ENCODE peak calls at places on chromosomes 4 and X, in six cellular contexts. One of them, this sample, is unnamed.
A peak's percentile ranks its signal among the peaks of the same experiment; 100 is the strongest.

GRCh38 chr4:157792716-157793115 is 380.1 kb downstream of the GASK1B start:
- DNase-seq in GM23338: no peak
- DNase-seq in CD8-positive, alpha-beta memory T cell: no peak
- DNase-seq in GM23248: no peak
- DNase-seq in OCI-LY7: no peak
- DNase-seq in mesendoderm: no peak
- DNase-seq in this sample: no peak

GRCh38 chr4:99300934-99301333 is 10.1 kb upstream of the ADH1A start:
- DNase-seq in GM23248: peak; percentile 91
- DNase-seq in OCI-LY7: no peak
- DNase-seq in CD8-positive, alpha-beta memory T cell: no peak
- DNase-seq in GM23338: no peak
- DNase-seq in mesendoderm: no peak
- DNase-seq in this sample: peak; percentile 99

GRCh38 chr4:106494066-106494465 is 125.5 kb upstream of the GIMD1 start:
- DNase-seq in GM23338: no peak
- DNase-seq in CD8-positive, alpha-beta memory T cell: no peak
- DNase-seq in GM23248: peak; percentile 65
- DNase-seq in OCI-LY7: no peak
- DNase-seq in mesendoderm: no peak
- DNase-seq in this sample: peak; percentile 71

GRCh38 chr4:130359537-130359936 is 1263.6 kb downstream of the C4orf33 start:
- DNase-seq in GM23338: peak; percentile 53
- DNase-seq in CD8-positive, alpha-beta memory T cell: no peak
- DNase-seq in GM23248: peak; percentile 24
- DNase-seq in mesendoderm: peak; percentile 51
- DNase-seq in OCI-LY7: peak; percentile 56
- DNase-seq in this sample: peak; percentile 76

GRCh38 chr4:8696369-8697127 is 104.0 kb downstream of the CPZ start:
- DNase-seq in mesendoderm: no peak
- DNase-seq in GM23248: no peak
- DNase-seq in CD8-positive, alpha-beta memory T cell: no peak
- DNase-seq in GM23338: no peak
- DNase-seq in OCI-LY7: no peak
- DNase-seq in this sample: no peak

GRCh38 chrX:76555816-76556215 is 128.3 kb downstream of the MAGEE1 start:
- DNase-seq in GM23338: peak; percentile 70
- DNase-seq in OCI-LY7: peak; percentile 61
- DNase-seq in GM23248: peak; percentile 35
- DNase-seq in CD8-positive, alpha-beta memory T cell: no peak
- DNase-seq in mesendoderm: peak; percentile 82
- DNase-seq in this sample: peak; percentile 40

GRCh38 chr4:57342406-57342805 is 232.2 kb upstream of the IGFBP7 start:
- DNase-seq in CD8-positive, alpha-beta memory T cell: no peak
- DNase-seq in mesendoderm: no peak
- DNase-seq in GM23338: no peak
- DNase-seq in GM23248: peak; percentile 81
- DNase-seq in OCI-LY7: no peak
- DNase-seq in this sample: peak; percentile 16

GRCh38 chrX:21740329-21741274 is 17.3 kb downstream of the SMPX start:
- DNase-seq in OCI-LY7: no peak
- DNase-seq in GM23338: no peak
- DNase-seq in CD8-positive, alpha-beta memory T cell: no peak
- DNase-seq in mesendoderm: peak; percentile 65
- DNase-seq in GM23248: no peak
- DNase-seq in this sample: no peak

GRCh38 chr4:15920723-15921591 is 17.6 kb downstream of the FGFBP1 start:
- DNase-seq in CD8-positive, alpha-beta memory T cell: no peak
- DNase-seq in mesendoderm: no peak
- DNase-seq in GM23338: no peak
- DNase-seq in OCI-LY7: no peak
- DNase-seq in GM23248: peak; percentile 94
- DNase-seq in this sample: peak; percentile 98

GRCh38 chr4:175419120-175419774 is 392.8 kb downstream of the GPM6A start:
- DNase-seq in mesendoderm: peak; percentile 78
- DNase-seq in GM23248: peak; percentile 96
- DNase-seq in OCI-LY7: no peak
- DNase-seq in GM23338: no peak
- DNase-seq in CD8-positive, alpha-beta memory T cell: no peak
- DNase-seq in this sample: peak; percentile 85

GRCh38 chr4:2462218-2462991 is 6.5 kb upstream of the RNF4 start:
- DNase-seq in GM23248: peak; percentile 87
- DNase-seq in mesendoderm: peak; percentile 81
- DNase-seq in GM23338: peak; percentile 87
- DNase-seq in OCI-LY7: peak; percentile 84
- DNase-seq in CD8-positive, alpha-beta memory T cell: peak; percentile 75
- DNase-seq in this sample: peak; percentile 77

GRCh38 chrX:81414630-81415029 is 212.7 kb downstream of the SH3BGRL start:
- DNase-seq in OCI-LY7: no peak
- DNase-seq in GM23248: peak; percentile 4
- DNase-seq in GM23338: no peak
- DNase-seq in CD8-positive, alpha-beta memory T cell: no peak
- DNase-seq in mesendoderm: peak; percentile 0
- DNase-seq in this sample: peak; percentile 11

GRCh38 chr4:147707892-147708672 is 23.8 kb upstream of the ARHGAP10 start:
- DNase-seq in GM23338: peak; percentile 72
- DNase-seq in OCI-LY7: peak; percentile 48
- DNase-seq in CD8-positive, alpha-beta memory T cell: peak; percentile 65
- DNase-seq in mesendoderm: peak; percentile 55
- DNase-seq in GM23248: peak; percentile 57
- DNase-seq in this sample: peak; percentile 67

GRCh38 chr4:40322853-40323252 is 12.3 kb upstream of the CHRNA9 start:
- DNase-seq in CD8-positive, alpha-beta memory T cell: no peak
- DNase-seq in mesendoderm: peak; percentile 38
- DNase-seq in GM23338: no peak
- DNase-seq in OCI-LY7: no peak
- DNase-seq in GM23248: no peak
- DNase-seq in this sample: no peak

GRCh38 chrX:7159132-7159861 is 11.3 kb upstream of the PUDP start:
- DNase-seq in OCI-LY7: no peak
- DNase-seq in GM23248: peak; percentile 81
- DNase-seq in mesendoderm: no peak
- DNase-seq in GM23338: no peak
- DNase-seq in CD8-positive, alpha-beta memory T cell: no peak
- DNase-seq in this sample: no peak

GRCh38 chrX:109826954-109827708 is 94.1 kb upstream of the ACSL4 start:
- DNase-seq in GM23248: peak; percentile 81
- DNase-seq in OCI-LY7: no peak
- DNase-seq in mesendoderm: peak; percentile 68
- DNase-seq in GM23338: peak; percentile 3
- DNase-seq in CD8-positive, alpha-beta memory T cell: no peak
- DNase-seq in this sample: peak; percentile 76

GRCh38 chrX:85243155-85243554 is 424 bp downstream of the SATL1 start:
- DNase-seq in GM23248: no peak
- DNase-seq in mesendoderm: peak; percentile 30
- DNase-seq in GM23338: no peak
- DNase-seq in CD8-positive, alpha-beta memory T cell: no peak
- DNase-seq in OCI-LY7: no peak
- DNase-seq in this sample: no peak

DNA sequence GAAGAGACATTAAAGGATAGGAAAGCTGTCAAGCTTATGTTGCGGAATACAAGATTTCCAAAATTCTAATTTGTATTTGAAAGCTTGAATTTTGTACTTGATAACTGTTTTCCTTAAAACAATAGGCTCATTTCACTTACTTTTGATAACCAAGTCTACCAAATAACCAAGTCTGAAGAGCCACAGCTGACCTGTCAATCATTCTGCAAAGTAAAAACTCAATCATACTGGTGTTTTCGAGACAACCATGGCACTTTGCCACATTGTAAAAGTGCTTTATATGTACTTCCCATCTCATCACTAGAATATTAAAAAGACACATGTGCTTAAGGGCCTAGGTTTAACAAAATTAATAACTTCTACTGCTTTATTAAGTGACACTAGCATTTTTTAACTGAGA is 47.9 kb downstream of the LEF1 start:
- DNase-seq in GM23338: no peak
- DNase-seq in OCI-LY7: no peak
- DNase-seq in GM23248: no peak
- DNase-seq in mesendoderm: no peak
- DNase-seq in CD8-positive, alpha-beta memory T cell: no peak
- DNase-seq in this sample: no peak
- H3K4me3 ChIP-seq in GM23338: no peak overlapping the region
- H3K4me3 ChIP-seq in OCI-LY7: no peak overlapping the region
- H3K4me3 ChIP-seq in GM23248: no peak overlapping the region
- H3K4me3 ChIP-seq in mesendoderm: no peak overlapping the region
- H3K4me3 ChIP-seq in CD8-positive, alpha-beta memory T cell: no peak overlapping the region
- H3K4me3 ChIP-seq in this sample: no peak overlapping the region

GRCh38 chrX:136148391-136148790 is 1.1 kb downstream of the FHL1 start:
- DNase-seq in GM23248: no peak
- DNase-seq in GM23338: peak; percentile 17
- DNase-seq in CD8-positive, alpha-beta memory T cell: no peak
- DNase-seq in mesendoderm: no peak
- DNase-seq in OCI-LY7: no peak
- DNase-seq in this sample: no peak
- H3K4me3 ChIP-seq in GM23248: peak overlapping the region; percentile 74
- H3K4me3 ChIP-seq in GM23338: peak overlapping the region; percentile 59
- H3K4me3 ChIP-seq in CD8-positive, alpha-beta memory T cell: no peak overlapping the region
- H3K4me3 ChIP-seq in mesendoderm: no peak overlapping the region
- H3K4me3 ChIP-seq in OCI-LY7: no peak overlapping the region
- H3K4me3 ChIP-seq in this sample: peak overlapping the region; percentile 47

GRCh38 chr4:183163135-183163534 is 64.1 kb downstream of the WWC2 start:
- DNase-seq in mesendoderm: no peak
- DNase-seq in OCI-LY7: no peak
- DNase-seq in GM23248: no peak
- DNase-seq in GM23338: no peak
- DNase-seq in CD8-positive, alpha-beta memory T cell: no peak
- DNase-seq in this sample: no peak
- H3K4me3 ChIP-seq in mesendoderm: no peak overlapping the region
- H3K4me3 ChIP-seq in OCI-LY7: no peak overlapping the region
- H3K4me3 ChIP-seq in GM23248: no peak overlapping the region
- H3K4me3 ChIP-seq in GM23338: no peak overlapping the region
- H3K4me3 ChIP-seq in CD8-positive, alpha-beta memory T cell: no peak overlapping the region
- H3K4me3 ChIP-seq in this sample: no peak overlapping the region

GRCh38 chrX:37888010-37888409 is 40.6 kb upstream of the DYNLT3 start:
- DNase-seq in GM23338: no peak
- DNase-seq in mesendoderm: no peak
- DNase-seq in OCI-LY7: no peak
- DNase-seq in CD8-positive, alpha-beta memory T cell: no peak
- DNase-seq in GM23248: no peak
- DNase-seq in this sample: no peak

GRCh38 chrX:37883196-37883595 is 35.8 kb upstream of the DYNLT3 start:
- DNase-seq in CD8-positive, alpha-beta memory T cell: no peak
- DNase-seq in OCI-LY7: no peak
- DNase-seq in GM23248: no peak
- DNase-seq in mesendoderm: peak; percentile 22
- DNase-seq in GM23338: peak; percentile 13
- DNase-seq in this sample: peak; percentile 33

GRCh38 chrX:37887347-37887746 is 40.0 kb upstream of the DYNLT3 start:
- DNase-seq in OCI-LY7: no peak
- DNase-seq in GM23248: no peak
- DNase-seq in mesendoderm: no peak
- DNase-seq in CD8-positive, alpha-beta memory T cell: no peak
- DNase-seq in GM23338: no peak
- DNase-seq in this sample: no peak
- H3K4me3 ChIP-seq in OCI-LY7: no peak overlapping the region
- H3K4me3 ChIP-seq in GM23248: no peak overlapping the region
- H3K4me3 ChIP-seq in mesendoderm: no peak overlapping the region
- H3K4me3 ChIP-seq in CD8-positive, alpha-beta memory T cell: no peak overlapping the region
- H3K4me3 ChIP-seq in GM23338: no peak overlapping the region
- H3K4me3 ChIP-seq in this sample: no peak overlapping the region

GRCh38 chrX:120309873-120310730 is 1.2 kb downstream of the TMEM255A start:
- DNase-seq in mesendoderm: peak; percentile 82
- DNase-seq in OCI-LY7: no peak
- DNase-seq in GM23248: peak; percentile 20
- DNase-seq in CD8-positive, alpha-beta memory T cell: peak; percentile 48
- DNase-seq in GM23338: peak; percentile 49
- DNase-seq in this sample: peak; percentile 7

GRCh38 chrX:120310861-120311631 is at the start of gene TMEM255A:
- DNase-seq in CD8-positive, alpha-beta memory T cell: no peak
- DNase-seq in GM23338: peak; percentile 55
- DNase-seq in OCI-LY7: no peak
- DNase-seq in mesendoderm: peak; percentile 71
- DNase-seq in GM23248: peak; percentile 21
- DNase-seq in this sample: no peak

GRCh38 chrX:120311632-120312000 is 355 bp upstream of the TMEM255A start:
- DNase-seq in GM23248: no peak
- DNase-seq in CD8-positive, alpha-beta memory T cell: no peak
- DNase-seq in mesendoderm: no peak
- DNase-seq in GM23338: no peak
- DNase-seq in OCI-LY7: no peak
- DNase-seq in this sample: no peak

GRCh38 chrX:120308558-120308957 is 2.7 kb downstream of the TMEM255A start:
- DNase-seq in mesendoderm: peak; percentile 84
- DNase-seq in GM23248: no peak
- DNase-seq in CD8-positive, alpha-beta memory T cell: no peak
- DNase-seq in GM23338: peak; percentile 86
- DNase-seq in OCI-LY7: no peak
- DNase-seq in this sample: no peak

DNA sequence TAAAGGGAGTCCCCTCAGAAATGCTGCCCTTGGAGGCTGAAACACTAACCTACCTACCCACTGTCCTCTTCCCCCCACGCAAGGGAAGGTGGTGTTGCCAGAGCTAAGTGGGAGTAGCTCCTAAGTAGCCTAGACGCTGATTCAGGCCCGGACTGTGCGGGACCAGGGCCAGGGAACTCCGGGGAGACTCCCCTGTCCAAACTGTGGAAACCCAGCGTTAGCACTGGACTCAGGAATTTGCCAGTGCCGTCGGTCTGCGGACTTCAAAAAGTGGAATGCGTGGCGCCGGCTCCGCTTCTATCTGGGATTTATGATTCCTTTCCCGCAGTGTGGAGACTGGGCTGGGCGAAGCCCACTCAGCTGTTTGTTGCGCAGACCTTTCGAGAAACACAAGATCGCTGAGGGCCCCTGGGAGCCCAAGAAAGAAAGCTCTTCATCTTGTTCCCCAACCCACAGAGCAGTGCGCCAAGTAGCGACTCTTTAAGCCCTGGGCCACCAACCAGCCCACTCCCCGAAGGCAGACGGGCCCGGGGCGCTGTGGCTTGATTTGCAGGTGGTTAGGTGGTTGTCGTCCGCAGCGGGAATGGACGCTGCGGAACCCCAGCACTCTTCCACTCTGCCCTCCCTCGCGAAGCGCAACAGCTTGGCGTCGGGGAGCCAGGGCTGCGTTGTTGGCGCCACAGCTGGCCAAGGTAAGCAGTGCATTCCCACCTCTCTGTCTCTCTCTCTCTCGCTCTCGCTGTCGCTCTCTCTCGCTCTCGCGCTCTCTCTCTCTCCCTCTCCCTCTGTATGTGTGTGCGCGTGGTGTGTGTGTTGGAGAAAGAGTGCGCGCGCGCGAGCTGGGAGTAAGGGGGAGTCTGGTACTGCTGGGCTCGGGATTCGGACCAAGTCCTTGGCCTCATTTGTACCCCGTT is 2.0 kb downstream of the TMEM255A start:
- DNase-seq in OCI-LY7: peak; percentile 73
- DNase-seq in GM23338: peak; percentile 80
- DNase-seq in CD8-positive, alpha-beta memory T cell: peak; percentile 87
- DNase-seq in GM23248: peak; percentile 23
- DNase-seq in mesendoderm: peak; percentile 94
- DNase-seq in this sample: peak; percentile 49
- H3K4me3 ChIP-seq in OCI-LY7: peak overlapping the region; percentile 56
- H3K4me3 ChIP-seq in GM23338: peak overlapping the region; percentile 59
- H3K4me3 ChIP-seq in CD8-positive, alpha-beta memory T cell: peak overlapping the region; percentile 63
- H3K4me3 ChIP-seq in GM23248: no peak overlapping the region
- H3K4me3 ChIP-seq in mesendoderm: peak overlapping the region; percentile 42
- H3K4me3 ChIP-seq in this sample: no peak overlapping the region

This sample was measured in cardiac fibroblast.